ENCODE peak calls at places on chromosomes 2 and 18, in ten cellular contexts. U, S, F, L, M, R, P, Z, E and C are unnamed samples.

GRCh38 chr18:34659579-34660517 is 50.2 kb upstream of the DTNA start:
- DNase-seq in U (no peak), S (peak), F (no peak), L (peak), M (no peak), R (peak), P (peak), Z (no peak), E (peak), C (peak)

GRCh38 chr2:17816396-17817245 is at the start of gene MSGN1:
- DNase-seq in U (no peak), S (no peak), F (no peak), L (no peak), M (no peak), R (no peak), P (no peak), Z (no peak), E (no peak), C (no peak)

GRCh38 chr2:224523626-224524577 is 61.3 kb downstream of the CUL3 start:
- DNase-seq in U (peak), S (no peak), F (no peak), L (no peak), M (no peak), R (no peak), P (no peak), Z (no peak), E (no peak), C (no peak)

GRCh38 chr18:5162111-5162510 is 34.9 kb downstream of the AKAIN1 start:
- DNase-seq in U (no peak), S (no peak), F (no peak), L (no peak), M (no peak), R (no peak), P (no peak), Z (no peak), E (no peak), C (no peak)

GRCh38 chr18:45730832-45731545 is 7.0 kb downstream of the SLC14A1 start:
- DNase-seq in U (no peak), S (peak), F (no peak), L (no peak), M (no peak), R (no peak), P (no peak), Z (no peak), E (no peak), C (no peak)

GRCh38 chr2:46180189-46180588 is 117.0 kb upstream of the EPAS1 start:
- DNase-seq in U (no peak), S (no peak), F (no peak), L (no peak), M (no peak), R (no peak), P (no peak), Z (no peak), E (no peak), C (no peak)

GRCh38 chr2:201260302-201260800 is at the start of gene CASP8:
- DNase-seq in U (peak), S (peak), F (no peak), L (no peak), M (peak), R (no peak), P (no peak), Z (peak), E (no peak), C (peak)

GRCh38 chr2:205776139-205776538 is 93.8 kb downstream of the NRP2 start:
- DNase-seq in U (peak), S (peak), F (peak), L (peak), M (no peak), R (peak), P (peak), Z (peak), E (no peak), C (peak)

GRCh38 chr18:51072586-51073303 is 42.7 kb downstream of the SMAD4 start:
- DNase-seq in U (no peak), S (no peak), F (no peak), L (no peak), M (no peak), R (no peak), P (no peak), Z (no peak), E (peak), C (no peak)